ENCODE peak calls at places on chromosomes 1 and 21, in ten cellular contexts. One of them, this sample, is unnamed.

GRCh38 chr1:150281221-150281757 is 1.1 kb upstream of the CIART start:
- DNase-seq in MM.1S: peak; percentile 64
- DNase-seq in Peyer's patch: peak; percentile 70
- DNase-seq in fibroblast of pulmonary artery: peak; percentile 76
- DNase-seq in thoracic aorta: peak; percentile 42
- DNase-seq in A549: peak; percentile 73
- DNase-seq in left lung: no peak
- DNase-seq in neural progenitor cell: peak; percentile 88
- DNase-seq in astrocyte of the spinal cord: peak; percentile 73
- DNase-seq in HL-60: peak; percentile 71
- DNase-seq in this sample: peak; percentile 81

GRCh38 chr1:155107309-155108283 is 20.1 kb upstream of the EFNA1 start:
- DNase-seq in Peyer's patch: peak; percentile 57
- DNase-seq in A549: no peak
- DNase-seq in fibroblast of pulmonary artery: no peak
- DNase-seq in MM.1S: no peak
- DNase-seq in thoracic aorta: no peak
- DNase-seq in HL-60: no peak
- DNase-seq in astrocyte of the spinal cord: no peak
- DNase-seq in left lung: no peak
- DNase-seq in neural progenitor cell: no peak
- DNase-seq in this sample: no peak

GRCh38 chr1:65105596-65105995 is 42.4 kb upstream of the AK4 start:
- DNase-seq in neural progenitor cell: no peak
- DNase-seq in HL-60: no peak
- DNase-seq in left lung: no peak
- DNase-seq in A549: no peak
- DNase-seq in MM.1S: no peak
- DNase-seq in Peyer's patch: no peak
- DNase-seq in thoracic aorta: no peak
- DNase-seq in fibroblast of pulmonary artery: no peak
- DNase-seq in astrocyte of the spinal cord: no peak
- DNase-seq in this sample: no peak

GRCh38 chr1:98924971-98925370 is 79.7 kb downstream of the PLPPR5 start:
- DNase-seq in HL-60: no peak
- DNase-seq in astrocyte of the spinal cord: no peak
- DNase-seq in A549: no peak
- DNase-seq in MM.1S: no peak
- DNase-seq in left lung: no peak
- DNase-seq in thoracic aorta: no peak
- DNase-seq in Peyer's patch: no peak
- DNase-seq in neural progenitor cell: no peak
- DNase-seq in fibroblast of pulmonary artery: no peak
- DNase-seq in this sample: no peak

GRCh38 chr21:34883501-34884271 is 165.4 kb downstream of the RUNX1 start:
- DNase-seq in HL-60: no peak
- DNase-seq in MM.1S: no peak
- DNase-seq in thoracic aorta: no peak
- DNase-seq in A549: no peak
- DNase-seq in fibroblast of pulmonary artery: no peak
- DNase-seq in neural progenitor cell: no peak
- DNase-seq in astrocyte of the spinal cord: peak; percentile 47
- DNase-seq in left lung: no peak
- DNase-seq in Peyer's patch: no peak
- DNase-seq in this sample: no peak

GRCh38 chr1:16091296-16091695 is 17.8 kb upstream of the FAM131C start:
- DNase-seq in left lung: peak; percentile 42
- DNase-seq in thoracic aorta: no peak
- DNase-seq in neural progenitor cell: no peak
- DNase-seq in Peyer's patch: no peak
- DNase-seq in fibroblast of pulmonary artery: no peak
- DNase-seq in astrocyte of the spinal cord: no peak
- DNase-seq in MM.1S: no peak
- DNase-seq in HL-60: no peak
- DNase-seq in A549: no peak
- DNase-seq in this sample: no peak

GRCh38 chr1:90220496-90220895 is 225.6 kb downstream of the ZNF326 start:
- DNase-seq in left lung: no peak
- DNase-seq in HL-60: no peak
- DNase-seq in neural progenitor cell: no peak
- DNase-seq in astrocyte of the spinal cord: no peak
- DNase-seq in MM.1S: no peak
- DNase-seq in Peyer's patch: no peak
- DNase-seq in A549: no peak
- DNase-seq in fibroblast of pulmonary artery: no peak
- DNase-seq in thoracic aorta: no peak
- DNase-seq in this sample: no peak

GRCh38 chr21:46110499-46111192 is 12.7 kb downstream of the COL6A2 start:
- DNase-seq in thoracic aorta: peak; percentile 15
- DNase-seq in HL-60: no peak
- DNase-seq in fibroblast of pulmonary artery: no peak
- DNase-seq in neural progenitor cell: no peak
- DNase-seq in Peyer's patch: peak; percentile 36
- DNase-seq in A549: no peak
- DNase-seq in left lung: peak; percentile 67
- DNase-seq in astrocyte of the spinal cord: no peak
- DNase-seq in MM.1S: no peak
- DNase-seq in this sample: peak; percentile 44

GRCh38 chr1:235923466-235924008 is 56.8 kb upstream of the LYST start:
- DNase-seq in HL-60: no peak
- DNase-seq in MM.1S: peak; percentile 86
- DNase-seq in astrocyte of the spinal cord: peak; percentile 43
- DNase-seq in fibroblast of pulmonary artery: peak; percentile 44
- DNase-seq in Peyer's patch: no peak
- DNase-seq in left lung: no peak
- DNase-seq in A549: no peak
- DNase-seq in neural progenitor cell: no peak
- DNase-seq in thoracic aorta: no peak
- DNase-seq in this sample: peak; percentile 65

GRCh38 chr1:161008857-161009554 is 11.9 kb downstream of the F11R start:
- DNase-seq in HL-60: no peak
- DNase-seq in fibroblast of pulmonary artery: peak; percentile 76
- DNase-seq in neural progenitor cell: no peak
- DNase-seq in left lung: no peak
- DNase-seq in thoracic aorta: no peak
- DNase-seq in Peyer's patch: no peak
- DNase-seq in MM.1S: peak; percentile 4
- DNase-seq in A549: no peak
- DNase-seq in astrocyte of the spinal cord: no peak
- DNase-seq in this sample: peak; percentile 67

GRCh38 chr1:114062646-114063045 is 83.4 kb downstream of the OLFML3 start:
- DNase-seq in HL-60: no peak
- DNase-seq in neural progenitor cell: no peak
- DNase-seq in thoracic aorta: no peak
- DNase-seq in MM.1S: no peak
- DNase-seq in A549: no peak
- DNase-seq in fibroblast of pulmonary artery: no peak
- DNase-seq in astrocyte of the spinal cord: no peak
- DNase-seq in Peyer's patch: no peak
- DNase-seq in left lung: no peak
- DNase-seq in this sample: no peak

GRCh38 chr1:244012232-244012631 is 38.9 kb upstream of the ZBTB18 start:
- DNase-seq in neural progenitor cell: peak; percentile 31
- DNase-seq in fibroblast of pulmonary artery: peak; percentile 80
- DNase-seq in astrocyte of the spinal cord: peak; percentile 71
- DNase-seq in thoracic aorta: no peak
- DNase-seq in Peyer's patch: no peak
- DNase-seq in HL-60: no peak
- DNase-seq in MM.1S: no peak
- DNase-seq in A549: no peak
- DNase-seq in left lung: no peak
- DNase-seq in this sample: peak; percentile 74

GRCh38 chr1:224884428-224884827 is 45.0 kb upstream of the DNAH14 start:
- DNase-seq in neural progenitor cell: no peak
- DNase-seq in left lung: no peak
- DNase-seq in astrocyte of the spinal cord: no peak
- DNase-seq in fibroblast of pulmonary artery: peak; percentile 28
- DNase-seq in HL-60: no peak
- DNase-seq in A549: peak; percentile 28
- DNase-seq in Peyer's patch: no peak
- DNase-seq in MM.1S: no peak
- DNase-seq in thoracic aorta: no peak
- DNase-seq in this sample: peak; percentile 63

GRCh38 chr1:223776075-223776814 is 63.9 kb downstream of the CAPN2 start:
- DNase-seq in thoracic aorta: no peak
- DNase-seq in astrocyte of the spinal cord: peak; percentile 89
- DNase-seq in HL-60: no peak
- DNase-seq in Peyer's patch: no peak
- DNase-seq in MM.1S: no peak
- DNase-seq in A549: peak; percentile 83
- DNase-seq in left lung: no peak
- DNase-seq in fibroblast of pulmonary artery: peak; percentile 84
- DNase-seq in neural progenitor cell: no peak
- DNase-seq in this sample: peak; percentile 64

GRCh38 chr1:9448132-9449105 is 90.8 kb upstream of the SLC25A33 start:
- DNase-seq in Peyer's patch: no peak
- DNase-seq in A549: no peak
- DNase-seq in astrocyte of the spinal cord: peak; percentile 65
- DNase-seq in thoracic aorta: no peak
- DNase-seq in left lung: no peak
- DNase-seq in fibroblast of pulmonary artery: no peak
- DNase-seq in HL-60: no peak
- DNase-seq in MM.1S: no peak
- DNase-seq in neural progenitor cell: no peak
- DNase-seq in this sample: no peak
- TF ChIP-seq CTCF in Peyer's patch: no peak
- TF ChIP-seq CTCF in A549: peak; percentile 13
- TF ChIP-seq CTCF in astrocyte of the spinal cord: no peak
- TF ChIP-seq CTCF in thoracic aorta: no peak
- TF ChIP-seq CTCF in left lung: no peak
- TF ChIP-seq CTCF in fibroblast of pulmonary artery: peak; percentile 17
- TF ChIP-seq CTCF in HL-60: no peak
- TF ChIP-seq CTCF in MM.1S: no peak
- TF ChIP-seq CTCF in neural progenitor cell: no peak
- TF ChIP-seq CTCF in this sample: no peak

DNA sequence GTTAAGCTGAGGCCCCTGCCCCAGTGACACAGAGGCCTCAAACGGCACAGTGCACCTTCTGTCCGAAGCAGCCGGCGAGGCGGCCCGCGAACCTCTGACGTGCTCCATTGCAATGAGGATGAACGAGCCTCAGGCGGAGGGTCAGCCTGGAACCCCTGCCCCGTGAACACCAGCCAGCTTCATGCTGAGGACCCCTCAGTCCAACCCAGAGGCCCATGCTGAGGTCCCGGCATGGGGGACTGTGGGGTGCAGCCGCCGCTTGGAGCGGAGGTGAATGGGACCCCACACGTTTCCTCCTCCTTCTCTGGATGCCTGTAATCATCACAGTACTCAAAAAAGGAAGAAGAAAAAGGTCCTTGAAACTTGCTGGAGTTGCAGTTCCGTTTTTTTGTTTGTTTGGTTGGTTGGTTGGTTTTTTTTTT is 62.1 kb downstream of the PRKCZ start:
- DNase-seq in Peyer's patch: no peak
- DNase-seq in neural progenitor cell: no peak
- DNase-seq in thoracic aorta: no peak
- DNase-seq in MM.1S: no peak
- DNase-seq in left lung: peak; percentile 69
- DNase-seq in HL-60: peak; percentile 27
- DNase-seq in astrocyte of the spinal cord: no peak
- DNase-seq in A549: no peak
- DNase-seq in fibroblast of pulmonary artery: no peak
- DNase-seq in this sample: no peak
- H3K4me3 ChIP-seq in Peyer's patch: no peak overlapping the region
- H3K4me3 ChIP-seq in neural progenitor cell: no peak overlapping the region
- H3K4me3 ChIP-seq in thoracic aorta: no peak overlapping the region
- H3K4me3 ChIP-seq in MM.1S: no peak overlapping the region
- H3K4me3 ChIP-seq in left lung: no peak overlapping the region
- H3K4me3 ChIP-seq in HL-60: no peak overlapping the region
- H3K4me3 ChIP-seq in astrocyte of the spinal cord: no peak overlapping the region
- H3K4me3 ChIP-seq in A549: no peak overlapping the region
- H3K4me3 ChIP-seq in fibroblast of pulmonary artery: no peak overlapping the region
- H3K4me3 ChIP-seq in this sample: no peak overlapping the region

GRCh38 chr21:14613496-14613895 is 67.4 kb upstream of the SAMSN1 start:
- DNase-seq in neural progenitor cell: no peak
- DNase-seq in thoracic aorta: no peak
- DNase-seq in A549: no peak
- DNase-seq in Peyer's patch: no peak
- DNase-seq in HL-60: no peak
- DNase-seq in left lung: no peak
- DNase-seq in fibroblast of pulmonary artery: peak; percentile 24
- DNase-seq in MM.1S: no peak
- DNase-seq in astrocyte of the spinal cord: no peak
- DNase-seq in this sample: no peak
- TF ChIP-seq CTCF in neural progenitor cell: no peak
- TF ChIP-seq CTCF in thoracic aorta: no peak
- TF ChIP-seq CTCF in A549: no peak
- TF ChIP-seq CTCF in Peyer's patch: no peak
- TF ChIP-seq CTCF in HL-60: no peak
- TF ChIP-seq CTCF in left lung: no peak
- TF ChIP-seq CTCF in fibroblast of pulmonary artery: no peak
- TF ChIP-seq CTCF in MM.1S: no peak
- TF ChIP-seq CTCF in astrocyte of the spinal cord: no peak
- TF ChIP-seq CTCF in this sample: no peak

DNA sequence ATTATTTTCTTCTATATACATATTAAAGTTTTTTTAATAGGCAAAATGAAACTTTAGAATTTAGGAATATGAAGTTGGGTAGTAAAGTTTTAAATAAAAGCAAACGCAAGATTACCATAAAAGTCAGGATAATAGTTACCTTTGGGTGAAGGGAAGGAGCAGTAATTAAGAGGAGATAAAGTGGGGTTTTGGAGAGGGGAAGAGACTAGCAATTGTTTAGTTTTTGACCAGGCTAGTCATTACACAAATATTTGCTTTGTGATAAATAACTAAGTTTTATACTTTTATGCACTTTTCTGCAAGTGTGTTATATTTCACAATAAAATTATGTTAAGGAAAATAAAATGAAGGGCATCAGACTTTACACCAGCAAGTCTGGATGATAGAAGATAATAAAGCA is 27.7 kb upstream of the GUCA2B start:
- DNase-seq in HL-60: no peak
- DNase-seq in fibroblast of pulmonary artery: no peak
- DNase-seq in left lung: no peak
- DNase-seq in MM.1S: no peak
- DNase-seq in thoracic aorta: no peak
- DNase-seq in Peyer's patch: no peak
- DNase-seq in neural progenitor cell: no peak
- DNase-seq in A549: no peak
- DNase-seq in astrocyte of the spinal cord: no peak
- DNase-seq in this sample: no peak
- H3K4me3 ChIP-seq in HL-60: no peak overlapping the region
- H3K4me3 ChIP-seq in fibroblast of pulmonary artery: no peak overlapping the region
- H3K4me3 ChIP-seq in left lung: no peak overlapping the region
- H3K4me3 ChIP-seq in MM.1S: no peak overlapping the region
- H3K4me3 ChIP-seq in thoracic aorta: no peak overlapping the region
- H3K4me3 ChIP-seq in Peyer's patch: no peak overlapping the region
- H3K4me3 ChIP-seq in neural progenitor cell: no peak overlapping the region
- H3K4me3 ChIP-seq in A549: no peak overlapping the region
- H3K4me3 ChIP-seq in astrocyte of the spinal cord: no peak overlapping the region
- H3K4me3 ChIP-seq in this sample: no peak overlapping the region

This sample was measured in fibroblast of the aortic adventitia.